ENCODE peak calls at places on chromosomes 5 and 9, in ten cellular contexts. C is heart right ventricle, D is glutamatergic neuron, B is BJ, G is fibroblast of lung, N is endodermal cell, A is progenitor cell of endocrine pancreas, P is HCT116, I is left ventricle myocardium inferior, W is GM10248. K is an unnamed sample.

GRCh38 chr9:127566351-127567001 is 45.6 kb upstream of the STXBP1 start:
- DNase-seq in C (no peak), D (no peak), B (no peak), G (no peak), N (no peak), A (no peak), P (no peak), I (no peak), W (no peak), K (no peak)

GRCh38 chr5:150999704-151000452 is 20.5 kb upstream of the GPX3 start:
- DNase-seq in C (peak; percentile 49), D (no peak), B (no peak), G (peak; percentile 44), N (no peak), A (no peak), P (no peak), I (peak; percentile 68), W (no peak), K (no peak)

GRCh38 chr9:125805057-125805456 is 57.9 kb downstream of the PBX3 start:
- DNase-seq in C (no peak), D (no peak), B (peak; percentile 52), G (peak; percentile 62), N (no peak), A (no peak), P (no peak), I (no peak), W (no peak), K (peak; percentile 35)

GRCh38 chr9:121268598-121269029 is 652 bp downstream of the GSN start:
- DNase-seq in C (no peak), D (no peak), B (no peak), G (no peak), N (no peak), A (no peak), P (no peak), I (no peak), W (no peak), K (no peak)

GRCh38 chr9:137975527-137975913 is 97.9 kb downstream of the CACNA1B start:
- DNase-seq in C (no peak), D (no peak), B (no peak), G (no peak), N (no peak), A (no peak), P (no peak), I (no peak), W (no peak), K (no peak)

GRCh38 chr9:107276966-107277710 is 5.9 kb upstream of the RAD23B start:
- DNase-seq in C (no peak), D (no peak), B (peak; percentile 38), G (no peak), N (no peak), A (no peak), P (no peak), I (no peak), W (no peak), K (no peak)

GRCh38 chr5:2017540-2018389 is 135.0 kb upstream of the IRX4 start:
- DNase-seq in C (no peak), D (no peak), B (no peak), G (peak; percentile 19), N (peak; percentile 80), A (no peak), P (peak; percentile 33), I (no peak), W (peak; percentile 49), K (no peak)

GRCh38 chr9:86939311-86939710 is 8.0 kb downstream of the GAS1 start:
- DNase-seq in C (no peak), D (no peak), B (no peak), G (no peak), N (no peak), A (no peak), P (no peak), I (no peak), W (no peak), K (no peak)

GRCh38 chr5:10073705-10074104 is 176.0 kb downstream of the ATPSCKMT start:
- DNase-seq in C (no peak), D (no peak), B (no peak), G (no peak), N (no peak), A (no peak), P (no peak), I (no peak), W (no peak), K (no peak)

GRCh38 chr5:35990941-35991592 is at the start of gene UGT3A1:
- DNase-seq in C (no peak), D (peak; percentile 39), B (no peak), G (no peak), N (peak; percentile 94), A (peak; percentile 17), P (no peak), I (no peak), W (no peak), K (no peak)

GRCh38 chr5:167699434-167699833 is 592.0 kb upstream of the WWC1 start:
- DNase-seq in C (no peak), D (no peak), B (peak; percentile 99), G (peak; percentile 91), N (peak; percentile 86), A (no peak), P (peak; percentile 97), I (no peak), W (no peak), K (peak; percentile 83)

GRCh38 chr9:132694144-132694543 is 23.9 kb downstream of the GTF3C4 start:
- DNase-seq in C (no peak), D (no peak), B (no peak), G (no peak), N (peak; percentile 64), A (no peak), P (no peak), I (no peak), W (no peak), K (no peak)

GRCh38 chr9:86454701-86455402 is 100.6 kb upstream of the TUT7 start:
- DNase-seq in C (no peak), D (no peak), B (no peak), G (no peak), N (no peak), A (no peak), P (no peak), I (no peak), W (no peak), K (no peak)

DNA sequence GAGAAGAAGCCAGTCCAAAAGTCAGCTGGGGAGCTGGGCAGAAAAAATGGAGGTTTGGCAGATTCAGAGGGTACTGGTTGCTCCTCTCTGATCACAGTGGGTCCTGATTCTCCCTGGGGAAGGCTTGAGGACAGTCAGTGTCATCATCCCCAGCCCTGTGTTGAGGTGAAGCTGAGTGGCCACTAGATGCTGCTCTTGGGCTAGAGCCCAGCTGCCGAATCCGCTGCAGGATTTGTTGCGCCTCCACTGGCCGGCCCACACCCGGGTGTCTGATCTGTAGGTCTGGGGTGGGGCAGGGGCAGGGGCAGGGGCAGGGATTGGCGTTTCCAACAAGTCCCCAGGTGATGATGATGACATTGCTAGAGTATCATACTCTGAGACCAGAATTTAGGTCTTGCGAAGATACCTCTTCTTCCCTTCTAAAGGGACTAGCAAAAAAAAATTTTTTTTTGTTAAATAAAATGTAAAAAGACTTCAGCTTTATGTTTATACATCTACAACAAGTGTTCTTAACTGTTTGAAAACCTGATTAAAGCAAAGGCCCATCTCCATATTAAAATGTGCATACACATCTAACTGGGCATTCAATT is 106.8 kb downstream of the PDE6A start:
- DNase-seq in C (peak; percentile 34), D (peak; percentile 82), B (no peak), G (peak; percentile 72), N (peak; percentile 93), A (peak; percentile 43), P (peak; percentile 54), I (no peak), W (no peak), K (peak; percentile 34)
- TF ChIP-seq CTCF in C (peak; percentile 11), D (peak; percentile 54), B (peak; percentile 94), G (peak; percentile 75), N (peak; percentile 94), A (peak; percentile 78), P (peak; percentile 98), I (peak; percentile 64), W (no peak), K (peak; percentile 90)

DNA sequence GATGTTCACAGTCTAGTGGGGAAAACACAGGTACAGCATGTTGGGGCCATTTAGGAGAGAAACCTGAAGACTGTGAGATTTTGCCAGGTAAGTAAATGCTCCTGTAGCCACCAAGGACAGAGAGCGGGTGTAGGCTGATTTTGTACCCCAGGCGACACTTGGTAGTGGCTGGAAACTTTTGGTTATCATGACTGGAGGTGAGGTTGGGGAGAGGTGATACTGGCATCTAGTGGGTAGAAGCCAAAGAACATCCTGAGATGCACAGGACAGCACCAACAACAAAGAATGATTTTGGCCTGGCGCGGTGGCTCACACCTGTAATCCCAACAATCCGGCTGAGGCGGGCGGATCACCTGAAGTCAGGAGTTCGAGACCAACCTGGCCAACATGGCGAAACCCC is 38.8 kb upstream of the PWWP2A start:
- DNase-seq in C (no peak), D (no peak), B (no peak), G (no peak), N (no peak), A (no peak), P (no peak), I (no peak), W (no peak), K (no peak)
- TF ChIP-seq CTCF in C (no peak), D (no peak), B (no peak), G (no peak), N (peak; percentile 58), A (no peak), P (peak; percentile 10), I (no peak), W (no peak), K (no peak)

GRCh38 chr5:172533058-172533398 is 78.7 kb upstream of the SH3PXD2B start:
- DNase-seq in C (no peak), D (no peak), B (no peak), G (no peak), N (peak; percentile 51), A (peak; percentile 3), P (no peak), I (no peak), W (peak; percentile 4), K (no peak)

GRCh38 chr5:172533399-172534228 is 79.3 kb upstream of the SH3PXD2B start:
- DNase-seq in C (no peak), D (no peak), B (no peak), G (no peak), N (peak; percentile 45), A (no peak), P (no peak), I (no peak), W (peak; percentile 17), K (no peak)

GRCh38 chr5:172530835-172531703 is 76.7 kb upstream of the SH3PXD2B start:
- DNase-seq in C (no peak), D (no peak), B (no peak), G (no peak), N (peak; percentile 27), A (no peak), P (no peak), I (no peak), W (peak; percentile 26), K (no peak)

GRCh38 chr5:172531704-172532026 is 77.3 kb upstream of the SH3PXD2B start:
- DNase-seq in C (no peak), D (no peak), B (no peak), G (no peak), N (peak; percentile 27), A (peak; percentile 5), P (no peak), I (no peak), W (peak; percentile 8), K (no peak)

GRCh38 chr5:172534229-172535169 is 80.2 kb upstream of the SH3PXD2B start:
- DNase-seq in C (no peak), D (no peak), B (no peak), G (no peak), N (peak; percentile 39), A (peak; percentile 3), P (peak; percentile 4), I (no peak), W (no peak), K (no peak)
- TF ChIP-seq CTCF in C (no peak), D (no peak), B (no peak), G (no peak), N (no peak), A (no peak), P (no peak), I (no peak), W (no peak), K (no peak)

GRCh38 chr5:142982821-142983200 is 212.6 kb downstream of the ARHGAP26 start:
- DNase-seq in C (no peak), D (no peak), B (no peak), G (no peak), N (peak; percentile 84), A (no peak), P (no peak), I (no peak), W (no peak), K (no peak)
- TF ChIP-seq CTCF in C (no peak), D (no peak), B (no peak), G (no peak), N (peak; percentile 78), A (peak; percentile 35), P (no peak), I (peak; percentile 39), W (no peak), K (no peak)